ENCODE peak calls at places on chromosomes 13 and 19, in four cellular contexts. One of them, this sample, is unnamed.

GRCh38 chr13:87982436-87982835 is 311.3 kb downstream of the SLITRK5 start:
- DNase-seq in BJ: no peak
- DNase-seq in fibroblast of lung: no peak
- DNase-seq in PC-9: no peak
- DNase-seq in this sample: no peak

GRCh38 chr13:113083402-113084061 is 22.1 kb upstream of the F7 start:
- DNase-seq in PC-9: no peak
- DNase-seq in fibroblast of lung: peak; percentile 30
- DNase-seq in BJ: no peak
- DNase-seq in this sample: no peak

GRCh38 chr13:111253334-111253872 is 67.0 kb upstream of the TEX29 start:
- DNase-seq in fibroblast of lung: no peak
- DNase-seq in BJ: no peak
- DNase-seq in PC-9: no peak
- DNase-seq in this sample: no peak

GRCh38 chr13:105506463-105506862 is 1029.0 kb downstream of the EFNB2 start:
- DNase-seq in BJ: no peak
- DNase-seq in fibroblast of lung: no peak
- DNase-seq in PC-9: no peak
- DNase-seq in this sample: no peak

GRCh38 chr13:97249093-97249787 is 27.1 kb downstream of the MBNL2 start:
- DNase-seq in fibroblast of lung: no peak
- DNase-seq in BJ: no peak
- DNase-seq in PC-9: no peak
- DNase-seq in this sample: no peak

GRCh38 chr19:55973982-55974381 is 12.6 kb upstream of the NLRP5 start:
- DNase-seq in BJ: no peak
- DNase-seq in PC-9: no peak
- DNase-seq in fibroblast of lung: no peak
- DNase-seq in this sample: no peak

GRCh38 chr13:36190771-36191170 is 23.6 kb downstream of the SOHLH2 start:
- DNase-seq in BJ: no peak
- DNase-seq in fibroblast of lung: peak; percentile 49
- DNase-seq in PC-9: no peak
- DNase-seq in this sample: no peak

GRCh38 chr13:111609631-111610030 is 289.2 kb downstream of the TEX29 start:
- DNase-seq in fibroblast of lung: no peak
- DNase-seq in PC-9: no peak
- DNase-seq in BJ: no peak
- DNase-seq in this sample: no peak

GRCh38 chr13:107678075-107678689 is 537.2 kb downstream of the LIG4 start:
- DNase-seq in PC-9: no peak
- DNase-seq in fibroblast of lung: peak; percentile 2
- DNase-seq in BJ: no peak
- DNase-seq in this sample: no peak

GRCh38 chr13:42525035-42525504 is 48.9 kb upstream of the TNFSF11 start:
- DNase-seq in BJ: no peak
- DNase-seq in fibroblast of lung: peak; percentile 39
- DNase-seq in PC-9: peak; percentile 74
- DNase-seq in this sample: no peak

GRCh38 chr19:39193785-39194184 is 3.0 kb upstream of the NCCRP1 start:
- DNase-seq in fibroblast of lung: no peak
- DNase-seq in PC-9: no peak
- DNase-seq in BJ: no peak
- DNase-seq in this sample: no peak

GRCh38 chr13:66887088-66887487 is 343.0 kb downstream of the PCDH9 start:
- DNase-seq in BJ: peak; percentile 9
- DNase-seq in fibroblast of lung: peak; percentile 83
- DNase-seq in PC-9: no peak
- DNase-seq in this sample: no peak

GRCh38 chr13:35927554-35927953 is 203.6 kb downstream of the DCLK1 start:
- DNase-seq in fibroblast of lung: peak; percentile 91
- DNase-seq in BJ: no peak
- DNase-seq in PC-9: peak; percentile 65
- DNase-seq in this sample: no peak

GRCh38 chr19:3670796-3671679 is 29.2 kb downstream of the PIP5K1C start:
- DNase-seq in PC-9: no peak
- DNase-seq in BJ: peak; percentile 36
- DNase-seq in fibroblast of lung: peak; percentile 70
- DNase-seq in this sample: peak; percentile 81

GRCh38 chr19:50759886-50760285 is 10.4 kb upstream of the GPR32 start:
- DNase-seq in PC-9: peak; percentile 65
- DNase-seq in BJ: no peak
- DNase-seq in fibroblast of lung: peak; percentile 2
- DNase-seq in this sample: peak; percentile 53

DNA sequence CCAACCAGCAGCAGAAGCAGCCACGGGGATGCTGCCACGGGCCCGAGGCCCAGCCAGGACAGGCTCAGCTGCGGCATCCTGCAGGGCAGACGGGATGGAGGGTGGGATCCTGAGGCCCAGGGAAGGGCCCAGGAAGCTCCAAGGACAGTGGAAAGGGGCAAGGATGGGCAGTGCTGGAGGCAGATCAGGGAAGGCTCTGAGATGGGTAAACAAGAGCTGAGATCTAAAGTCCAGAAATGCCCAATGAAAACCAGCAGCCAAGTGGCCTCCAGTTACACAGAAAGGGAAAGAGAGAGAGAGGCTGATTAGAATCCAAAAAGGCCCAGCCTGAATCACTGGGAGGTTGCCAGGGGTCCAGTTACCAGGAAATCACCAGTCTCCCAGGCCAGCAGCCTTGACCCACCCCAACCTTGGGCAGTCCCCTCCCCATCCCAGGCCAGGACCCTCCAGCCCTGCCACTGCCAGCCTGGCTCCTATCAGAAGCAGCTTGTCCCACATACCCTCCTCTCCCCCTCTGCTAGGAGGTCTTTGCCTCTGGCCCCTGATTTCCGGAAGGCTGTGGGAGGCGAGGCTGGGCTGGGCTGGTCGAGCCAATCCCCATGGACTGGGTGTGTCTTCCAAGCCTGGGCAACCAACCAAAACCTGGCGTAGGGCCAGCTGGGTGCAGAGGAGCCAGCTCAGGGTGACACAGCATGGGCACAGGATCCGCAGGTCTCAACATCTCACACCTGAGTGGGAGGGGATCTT is at the start of gene CYP4F11:
- DNase-seq in fibroblast of lung: no peak
- DNase-seq in PC-9: peak; percentile 96
- DNase-seq in BJ: no peak
- DNase-seq in this sample: no peak
- H3K4me3 ChIP-seq in fibroblast of lung: no peak within 1 kb of the TSS
- H3K4me3 ChIP-seq in PC-9: peak within 1 kb of the TSS; percentile 83
- H3K4me3 ChIP-seq in BJ: no peak within 1 kb of the TSS
- H3K4me3 ChIP-seq in this sample: no peak within 1 kb of the TSS

GRCh38 chr13:25172303-25172630 is 179 bp upstream of the AMER2 start:
- DNase-seq in BJ: no peak
- DNase-seq in fibroblast of lung: no peak
- DNase-seq in PC-9: no peak
- DNase-seq in this sample: no peak

GRCh38 chr13:25169951-25170553 is 2.0 kb downstream of the AMER2 start:
- DNase-seq in BJ: no peak
- DNase-seq in fibroblast of lung: no peak
- DNase-seq in PC-9: no peak
- DNase-seq in this sample: peak; percentile 32

GRCh38 chr13:25170554-25171107 is 1.5 kb downstream of the AMER2 start:
- DNase-seq in fibroblast of lung: no peak
- DNase-seq in BJ: no peak
- DNase-seq in PC-9: no peak
- DNase-seq in this sample: peak; percentile 75

GRCh38 chr13:25171170-25171516 is 945 bp downstream of the AMER2 start:
- DNase-seq in PC-9: no peak
- DNase-seq in BJ: no peak
- DNase-seq in fibroblast of lung: no peak
- DNase-seq in this sample: no peak

DNA sequence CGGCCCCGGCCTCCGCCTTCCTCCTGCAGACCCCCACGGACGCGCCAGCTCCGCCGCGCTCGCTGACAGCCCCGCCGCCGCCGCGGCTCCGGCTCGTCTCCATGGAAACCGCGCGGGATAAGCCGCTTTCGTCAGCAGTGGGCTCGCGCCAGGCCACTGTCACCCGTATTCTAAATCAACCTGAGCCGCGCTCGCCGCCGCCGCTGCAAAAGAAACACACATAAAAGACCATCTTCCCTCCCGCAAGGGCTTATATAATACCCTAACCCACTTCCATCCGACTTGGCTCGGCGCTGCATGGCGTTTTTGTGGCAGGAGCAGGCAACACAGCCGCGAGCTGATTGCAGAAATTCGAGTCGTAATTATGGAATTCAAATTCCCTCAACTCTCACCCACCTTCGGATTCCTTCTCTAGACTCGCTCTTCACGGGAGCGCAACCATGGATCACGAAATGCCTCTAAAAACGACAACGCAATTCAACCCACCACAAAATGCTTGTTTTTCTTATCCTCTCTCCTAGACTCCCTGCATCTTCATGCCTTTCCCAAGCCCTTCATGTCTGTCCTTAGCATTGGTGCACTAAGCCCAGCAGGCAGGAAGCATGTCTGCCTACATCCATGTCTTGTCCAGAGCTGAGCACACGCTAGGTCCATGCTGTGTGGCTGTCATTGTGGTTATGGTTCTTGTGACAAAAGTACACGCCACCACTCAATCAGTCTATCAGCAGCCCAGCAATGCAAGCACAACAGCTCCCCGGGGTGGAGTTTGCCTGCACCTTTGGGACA is at the start of gene AMER2:
- DNase-seq in fibroblast of lung: peak; percentile 11
- DNase-seq in PC-9: no peak
- DNase-seq in BJ: no peak
- DNase-seq in this sample: peak; percentile 66
- H3K4me3 ChIP-seq in fibroblast of lung: peak within 1 kb of the TSS; percentile 47
- H3K4me3 ChIP-seq in PC-9: no peak within 1 kb of the TSS
- H3K4me3 ChIP-seq in BJ: no peak within 1 kb of the TSS
- H3K4me3 ChIP-seq in this sample: peak within 1 kb of the TSS; percentile 52

GRCh38 chr13:102707465-102707864 is 12.6 kb upstream of the METTL21C start:
- DNase-seq in PC-9: peak; percentile 70
- DNase-seq in fibroblast of lung: peak; percentile 91
- DNase-seq in BJ: peak; percentile 94
- DNase-seq in this sample: no peak

GRCh38 chr13:102709536-102709935 is 14.7 kb upstream of the METTL21C start:
- DNase-seq in BJ: no peak
- DNase-seq in PC-9: no peak
- DNase-seq in fibroblast of lung: no peak
- DNase-seq in this sample: no peak

GRCh38 chr13:102710261-102710679 is 15.4 kb upstream of the METTL21C start:
- DNase-seq in fibroblast of lung: peak; percentile 51
- DNase-seq in BJ: peak; percentile 81
- DNase-seq in PC-9: no peak
- DNase-seq in this sample: no peak

GRCh38 chr13:102708991-102709390 is 14.1 kb upstream of the METTL21C start:
- DNase-seq in PC-9: no peak
- DNase-seq in fibroblast of lung: no peak
- DNase-seq in BJ: no peak
- DNase-seq in this sample: no peak

GRCh38 chr13:102708211-102708610 is 13.4 kb upstream of the METTL21C start:
- DNase-seq in PC-9: no peak
- DNase-seq in BJ: no peak
- DNase-seq in fibroblast of lung: no peak
- DNase-seq in this sample: no peak
- H3K4me3 ChIP-seq in PC-9: no peak overlapping the region
- H3K4me3 ChIP-seq in BJ: no peak overlapping the region
- H3K4me3 ChIP-seq in fibroblast of lung: no peak overlapping the region
- H3K4me3 ChIP-seq in this sample: no peak overlapping the region

GRCh38 chr19:18304194-18304495 is 18.7 kb downstream of the LSM4 start:
- DNase-seq in fibroblast of lung: no peak
- DNase-seq in PC-9: no peak
- DNase-seq in BJ: no peak
- DNase-seq in this sample: no peak
- H3K4me3 ChIP-seq in fibroblast of lung: peak overlapping the region; percentile 27
- H3K4me3 ChIP-seq in PC-9: no peak overlapping the region
- H3K4me3 ChIP-seq in BJ: peak overlapping the region; percentile 27
- H3K4me3 ChIP-seq in this sample: peak overlapping the region; percentile 29

DNA sequence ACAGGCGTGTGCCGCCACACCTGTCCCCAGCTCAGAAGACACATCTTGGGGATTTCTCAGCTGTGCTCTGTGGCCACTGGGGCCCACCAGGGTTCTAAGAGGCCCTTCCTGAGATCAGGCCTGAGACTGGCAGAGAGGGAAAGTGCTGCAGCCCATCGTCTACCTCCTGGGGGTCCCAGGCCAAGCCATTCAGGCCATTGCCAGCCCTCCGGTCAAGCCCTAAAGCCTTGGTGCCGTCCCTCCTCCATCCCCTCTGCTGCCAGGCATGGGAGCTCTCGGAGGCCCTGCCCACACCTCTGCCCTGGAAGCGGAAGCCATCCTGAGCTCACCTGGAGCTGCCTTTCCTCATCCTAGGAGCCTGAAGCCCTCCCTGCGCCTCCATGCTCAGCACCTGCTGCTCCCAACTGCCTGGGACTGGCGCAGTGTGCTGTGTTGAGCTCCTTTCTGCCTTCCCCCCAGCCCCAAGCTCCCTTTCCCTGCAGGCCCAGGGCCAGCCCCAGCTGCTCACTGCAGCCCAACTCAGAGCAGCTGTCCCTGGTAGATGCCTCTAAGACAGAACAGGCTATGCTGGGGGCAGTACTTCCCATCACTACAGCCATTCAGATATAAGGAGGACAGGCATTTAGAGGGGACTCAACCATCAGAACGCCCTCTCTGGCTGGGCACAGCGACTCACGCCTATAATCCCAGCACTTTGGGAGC is 2.9 kb downstream of the SLC7A9 start:
- DNase-seq in BJ: no peak
- DNase-seq in fibroblast of lung: no peak
- DNase-seq in PC-9: no peak
- DNase-seq in this sample: peak; percentile 46
- H3K4me3 ChIP-seq in BJ: no peak overlapping the region
- H3K4me3 ChIP-seq in fibroblast of lung: no peak overlapping the region
- H3K4me3 ChIP-seq in PC-9: no peak overlapping the region
- H3K4me3 ChIP-seq in this sample: no peak overlapping the region

DNA sequence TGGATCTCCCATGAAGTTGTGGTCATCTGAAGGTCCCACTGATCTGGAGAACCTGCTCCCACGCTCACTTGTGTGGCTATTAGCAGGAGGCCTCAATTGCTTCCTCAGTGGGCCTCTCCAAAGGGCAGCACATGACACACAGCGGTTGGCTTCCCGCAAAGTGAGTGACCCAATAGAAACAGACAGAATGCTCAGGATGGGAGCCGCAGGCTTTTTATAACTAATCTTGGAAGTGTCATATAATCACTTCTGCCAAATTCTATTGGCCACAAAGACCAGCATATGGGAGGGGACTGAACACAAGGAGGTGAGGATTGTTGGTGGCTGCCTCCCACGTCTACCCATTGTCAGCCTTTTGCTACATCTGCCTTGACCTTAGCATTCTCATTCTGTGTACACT is 22.1 kb upstream of the EHD2 start:
- DNase-seq in fibroblast of lung: no peak
- DNase-seq in PC-9: no peak
- DNase-seq in BJ: no peak
- DNase-seq in this sample: no peak
- H3K4me3 ChIP-seq in fibroblast of lung: no peak overlapping the region
- H3K4me3 ChIP-seq in PC-9: no peak overlapping the region
- H3K4me3 ChIP-seq in BJ: no peak overlapping the region
- H3K4me3 ChIP-seq in this sample: no peak overlapping the region

This sample was measured in H7.